ENCODE peak calls at places on chromosomes 16 and 17, in eight cellular contexts. One of them, this sample, is unnamed.

GRCh38 chr17:78538033-78538776 is 39.0 kb downstream of the DNAH17 start:
- DNase-seq in heart right ventricle: no peak
- DNase-seq in fibroblast of mammary gland: no peak
- DNase-seq in GM23338: no peak
- DNase-seq in cardiac muscle cell: no peak
- DNase-seq in AG04450: no peak
- DNase-seq in mammary epithelial cell: peak
- DNase-seq in lung: no peak
- DNase-seq in this sample: no peak

GRCh38 chr16:35352431-35352830 is 1893.0 kb downstream of the TP53TG3F start:
- DNase-seq in heart right ventricle: no peak
- DNase-seq in fibroblast of mammary gland: no peak
- DNase-seq in GM23338: no peak
- DNase-seq in cardiac muscle cell: no peak
- DNase-seq in AG04450: no peak
- DNase-seq in mammary epithelial cell: no peak
- DNase-seq in lung: no peak
- DNase-seq in this sample: no peak

GRCh38 chr17:77508047-77508715 is 367.4 kb downstream of the SEC14L1 start:
- DNase-seq in heart right ventricle: no peak
- DNase-seq in fibroblast of mammary gland: no peak
- DNase-seq in GM23338: no peak
- DNase-seq in cardiac muscle cell: no peak
- DNase-seq in AG04450: no peak
- DNase-seq in mammary epithelial cell: no peak
- DNase-seq in lung: no peak
- DNase-seq in this sample: no peak

GRCh38 chr16:17230932-17231581 is 239.7 kb downstream of the XYLT1 start:
- DNase-seq in heart right ventricle: no peak
- DNase-seq in fibroblast of mammary gland: no peak
- DNase-seq in GM23338: no peak
- DNase-seq in cardiac muscle cell: no peak
- DNase-seq in AG04450: no peak
- DNase-seq in mammary epithelial cell: no peak
- DNase-seq in lung: no peak
- DNase-seq in this sample: no peak

GRCh38 chr16:80719573-80719972 is 84.8 kb downstream of the CDYL2 start:
- DNase-seq in heart right ventricle: no peak
- DNase-seq in fibroblast of mammary gland: no peak
- DNase-seq in GM23338: no peak
- DNase-seq in cardiac muscle cell: no peak
- DNase-seq in AG04450: no peak
- DNase-seq in mammary epithelial cell: no peak
- DNase-seq in lung: no peak
- DNase-seq in this sample: no peak

GRCh38 chr16:23362460-23363317 is 60.6 kb downstream of the SCNN1B start:
- DNase-seq in heart right ventricle: peak
- DNase-seq in fibroblast of mammary gland: no peak
- DNase-seq in GM23338: no peak
- DNase-seq in cardiac muscle cell: no peak
- DNase-seq in AG04450: no peak
- DNase-seq in mammary epithelial cell: peak
- DNase-seq in lung: peak
- DNase-seq in this sample: no peak

GRCh38 chr16:67946128-67946569 is 2.2 kb upstream of the LCAT start:
- DNase-seq in heart right ventricle: no peak
- DNase-seq in fibroblast of mammary gland: no peak
- DNase-seq in GM23338: no peak
- DNase-seq in cardiac muscle cell: no peak
- DNase-seq in AG04450: no peak
- DNase-seq in mammary epithelial cell: no peak
- DNase-seq in lung: no peak
- DNase-seq in this sample: no peak

GRCh38 chr16:53041196-53041977 is 11.3 kb downstream of the CHD9NB start:
- DNase-seq in heart right ventricle: peak
- DNase-seq in fibroblast of mammary gland: peak
- DNase-seq in GM23338: peak
- DNase-seq in cardiac muscle cell: no peak
- DNase-seq in AG04450: no peak
- DNase-seq in mammary epithelial cell: peak
- DNase-seq in lung: no peak
- DNase-seq in this sample: no peak

GRCh38 chr17:2937331-2938003 is 125.9 kb downstream of the OR1D5 start:
- DNase-seq in heart right ventricle: no peak
- DNase-seq in fibroblast of mammary gland: peak
- DNase-seq in GM23338: no peak
- DNase-seq in cardiac muscle cell: no peak
- DNase-seq in AG04450: no peak
- DNase-seq in mammary epithelial cell: no peak
- DNase-seq in lung: no peak
- DNase-seq in this sample: no peak

GRCh38 chr16:6892961-6893360 is 439.7 kb upstream of the RBFOX1 start:
- DNase-seq in heart right ventricle: no peak
- DNase-seq in fibroblast of mammary gland: no peak
- DNase-seq in GM23338: no peak
- DNase-seq in cardiac muscle cell: no peak
- DNase-seq in AG04450: no peak
- DNase-seq in mammary epithelial cell: no peak
- DNase-seq in lung: no peak
- DNase-seq in this sample: no peak

GRCh38 chr16:81077077-81077940 is at the start of gene C16orf46:
- DNase-seq in heart right ventricle: peak
- DNase-seq in fibroblast of mammary gland: peak
- DNase-seq in GM23338: peak
- DNase-seq in cardiac muscle cell: peak
- DNase-seq in AG04450: peak
- DNase-seq in mammary epithelial cell: peak
- DNase-seq in lung: peak
- DNase-seq in this sample: peak

GRCh38 chr17:14169287-14169686 is 67.4 kb downstream of the CDRT15 start:
- DNase-seq in heart right ventricle: no peak
- DNase-seq in fibroblast of mammary gland: no peak
- DNase-seq in GM23338: no peak
- DNase-seq in cardiac muscle cell: no peak
- DNase-seq in AG04450: no peak
- DNase-seq in mammary epithelial cell: no peak
- DNase-seq in lung: no peak
- DNase-seq in this sample: no peak

GRCh38 chr17:11487469-11487868 is 110.8 kb upstream of the DNAH9 start:
- DNase-seq in heart right ventricle: no peak
- DNase-seq in fibroblast of mammary gland: no peak
- DNase-seq in GM23338: no peak
- DNase-seq in cardiac muscle cell: no peak
- DNase-seq in AG04450: no peak
- DNase-seq in mammary epithelial cell: no peak
- DNase-seq in lung: no peak
- DNase-seq in this sample: no peak

GRCh38 chr17:72560303-72561247 is 439.8 kb downstream of the SOX9 start:
- DNase-seq in heart right ventricle: no peak
- DNase-seq in fibroblast of mammary gland: peak
- DNase-seq in GM23338: peak
- DNase-seq in cardiac muscle cell: peak
- DNase-seq in AG04450: no peak
- DNase-seq in mammary epithelial cell: no peak
- DNase-seq in lung: peak
- DNase-seq in this sample: no peak

GRCh38 chr17:75779987-75780889 is 4.4 kb upstream of the UNK start:
- DNase-seq in heart right ventricle: no peak
- DNase-seq in fibroblast of mammary gland: no peak
- DNase-seq in GM23338: no peak
- DNase-seq in cardiac muscle cell: no peak
- DNase-seq in AG04450: no peak
- DNase-seq in mammary epithelial cell: no peak
- DNase-seq in lung: no peak
- DNase-seq in this sample: no peak

GRCh38 chr16:2966043-2966802 is 2.1 kb downstream of the KREMEN2 start:
- DNase-seq in heart right ventricle: no peak
- DNase-seq in fibroblast of mammary gland: no peak
- DNase-seq in GM23338: no peak
- DNase-seq in cardiac muscle cell: no peak
- DNase-seq in AG04450: no peak
- DNase-seq in mammary epithelial cell: no peak
- DNase-seq in lung: no peak
- DNase-seq in this sample: no peak

DNA sequence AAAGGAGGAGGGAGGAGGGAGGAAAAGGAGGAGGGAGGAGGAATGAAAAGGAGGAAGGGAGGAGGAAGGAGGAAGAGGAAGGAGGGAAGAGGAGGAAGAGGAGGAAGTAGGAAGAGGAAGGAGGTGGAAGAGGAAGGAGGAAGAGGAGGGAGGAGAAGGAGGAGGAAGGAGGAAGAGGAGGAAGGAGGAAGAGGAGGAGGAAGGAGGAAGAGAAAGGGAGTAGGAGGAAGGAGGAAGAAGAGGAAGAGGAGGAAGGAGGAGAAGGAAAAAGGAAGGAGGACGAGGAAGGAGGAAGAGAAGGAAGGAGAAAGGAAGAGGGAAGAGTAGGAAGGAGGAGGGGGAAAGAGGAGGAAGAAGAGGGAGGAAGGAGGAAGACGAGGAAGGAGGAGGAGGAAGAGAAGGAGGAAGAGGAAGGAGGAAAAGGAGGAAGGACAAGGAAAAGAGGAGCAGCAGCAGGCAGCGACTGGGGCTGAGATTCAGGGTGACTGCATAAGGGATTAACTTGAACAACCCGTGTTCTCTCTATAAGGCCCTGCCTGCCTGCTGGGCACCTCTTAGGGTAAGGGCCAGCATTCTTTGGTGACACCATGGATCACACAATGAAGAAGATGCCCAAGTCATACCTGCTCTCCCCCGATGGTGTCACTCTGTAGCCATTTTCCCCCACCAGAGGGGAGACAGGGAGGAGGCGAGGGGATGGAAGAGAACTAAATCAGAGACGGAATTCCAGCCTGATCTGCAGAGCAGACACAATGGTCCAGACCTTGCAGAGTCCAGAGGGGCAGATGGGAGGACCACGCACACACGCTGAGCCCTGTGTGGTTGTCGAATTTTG is 1.4 kb upstream of the IL34 start:
- DNase-seq in heart right ventricle: no peak
- DNase-seq in fibroblast of mammary gland: no peak
- DNase-seq in GM23338: peak
- DNase-seq in cardiac muscle cell: no peak
- DNase-seq in AG04450: no peak
- DNase-seq in mammary epithelial cell: no peak
- DNase-seq in lung: no peak
- DNase-seq in this sample: no peak
- TF ChIP-seq CTCF in heart right ventricle: no peak
- TF ChIP-seq CTCF in fibroblast of mammary gland: no peak
- TF ChIP-seq CTCF in GM23338: peak
- TF ChIP-seq CTCF in cardiac muscle cell: no peak
- TF ChIP-seq CTCF in AG04450: no peak
- TF ChIP-seq CTCF in mammary epithelial cell: no peak
- TF ChIP-seq CTCF in lung: no peak
- TF ChIP-seq CTCF in this sample: no peak

DNA sequence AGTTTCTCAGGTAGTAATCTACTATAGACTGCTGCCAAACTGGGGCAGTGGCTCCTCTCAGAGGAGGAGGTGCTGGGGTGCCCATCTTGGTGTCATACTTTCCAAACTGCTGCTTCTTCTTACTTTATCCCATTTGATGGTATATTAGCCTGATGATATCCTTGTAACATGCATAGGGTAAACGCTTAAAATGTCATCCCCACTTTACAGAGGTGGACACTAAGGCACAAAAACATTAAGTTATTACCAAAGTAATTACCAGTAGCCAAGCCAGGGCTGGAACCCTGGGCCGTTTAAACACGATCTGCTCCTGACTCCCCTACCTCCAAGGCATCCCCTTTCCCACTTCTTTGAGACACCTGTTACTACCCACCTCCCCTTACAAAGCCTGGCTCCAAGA is 37.8 kb upstream of the CSNK2A2 start:
- DNase-seq in heart right ventricle: no peak
- DNase-seq in fibroblast of mammary gland: no peak
- DNase-seq in GM23338: peak
- DNase-seq in cardiac muscle cell: no peak
- DNase-seq in AG04450: no peak
- DNase-seq in mammary epithelial cell: no peak
- DNase-seq in lung: no peak
- DNase-seq in this sample: no peak
- H3K4me3 ChIP-seq in heart right ventricle: no peak
- H3K4me3 ChIP-seq in fibroblast of mammary gland: no peak
- H3K4me3 ChIP-seq in GM23338: peak
- H3K4me3 ChIP-seq in cardiac muscle cell: no peak
- H3K4me3 ChIP-seq in AG04450: no peak
- H3K4me3 ChIP-seq in mammary epithelial cell: peak
- H3K4me3 ChIP-seq in lung: no peak
- H3K4me3 ChIP-seq in this sample: no peak

DNA sequence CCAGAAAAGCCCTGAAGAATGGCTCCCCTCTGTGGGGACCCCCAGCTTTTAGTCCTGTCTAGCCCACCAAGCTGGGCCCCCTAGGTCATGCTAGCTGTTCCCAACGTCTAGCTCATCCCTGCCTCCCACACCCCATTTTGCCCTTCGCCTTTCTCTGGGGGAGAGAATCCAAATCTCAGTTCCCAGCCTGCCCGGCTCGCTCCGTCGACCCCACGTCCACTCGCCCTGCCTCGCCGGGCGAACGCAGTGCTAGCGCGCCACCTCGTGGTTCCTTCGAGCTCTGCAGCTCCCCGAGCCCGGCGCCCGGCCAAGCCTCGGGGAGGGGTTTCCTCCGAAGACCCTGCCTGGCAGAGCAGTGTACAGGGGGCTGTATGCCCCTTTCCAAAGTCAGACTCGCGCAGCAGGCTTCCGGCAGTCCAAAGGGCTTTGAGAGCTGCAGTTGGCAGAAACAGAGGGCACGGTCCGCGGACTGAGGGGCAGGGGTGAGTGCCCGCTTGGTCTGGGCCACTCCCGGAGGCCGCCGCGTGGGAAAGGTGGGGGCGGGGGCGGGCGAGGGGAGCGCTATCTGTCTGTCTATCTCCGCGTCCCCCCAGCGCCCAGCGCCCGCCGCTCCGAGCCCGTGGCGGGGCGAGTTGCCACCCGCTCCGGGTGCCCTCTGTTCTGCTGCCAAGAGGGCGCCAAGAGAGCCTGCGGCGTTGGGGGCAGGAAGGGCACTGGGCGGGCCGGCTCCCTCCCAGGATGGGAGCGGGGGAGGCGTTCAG is 1.7 kb upstream of the DLX3 start:
- DNase-seq in heart right ventricle: peak
- DNase-seq in fibroblast of mammary gland: peak
- DNase-seq in GM23338: peak
- DNase-seq in cardiac muscle cell: peak
- DNase-seq in AG04450: no peak
- DNase-seq in mammary epithelial cell: no peak
- DNase-seq in lung: peak
- DNase-seq in this sample: no peak
- TF ChIP-seq CTCF in heart right ventricle: peak
- TF ChIP-seq CTCF in fibroblast of mammary gland: peak
- TF ChIP-seq CTCF in GM23338: peak
- TF ChIP-seq CTCF in cardiac muscle cell: peak
- TF ChIP-seq CTCF in AG04450: peak
- TF ChIP-seq CTCF in mammary epithelial cell: peak
- TF ChIP-seq CTCF in lung: peak
- TF ChIP-seq CTCF in this sample: peak

DNA sequence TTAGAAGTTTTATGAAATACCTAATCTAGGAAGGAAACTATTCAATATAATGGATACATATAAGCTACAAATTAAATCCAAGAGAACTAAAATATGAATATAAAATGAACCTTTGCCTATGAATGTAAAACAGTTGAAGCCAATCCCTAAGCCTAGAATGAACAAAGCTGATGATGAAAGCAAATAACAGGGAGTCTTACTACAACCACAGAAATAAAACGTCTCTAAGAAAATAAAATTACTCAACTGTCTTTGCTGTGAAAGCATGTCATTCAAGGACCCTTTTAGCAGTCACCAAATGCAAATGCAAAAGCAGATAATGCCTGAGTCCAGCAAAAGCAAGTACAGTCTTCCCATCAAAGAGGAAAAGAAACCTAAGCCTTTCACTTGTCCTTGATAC is 23.0 kb downstream of the FAM222B start:
- DNase-seq in heart right ventricle: no peak
- DNase-seq in fibroblast of mammary gland: no peak
- DNase-seq in GM23338: no peak
- DNase-seq in cardiac muscle cell: no peak
- DNase-seq in AG04450: no peak
- DNase-seq in mammary epithelial cell: no peak
- DNase-seq in lung: no peak
- DNase-seq in this sample: no peak
- H3K4me3 ChIP-seq in heart right ventricle: no peak
- H3K4me3 ChIP-seq in fibroblast of mammary gland: no peak
- H3K4me3 ChIP-seq in GM23338: no peak
- H3K4me3 ChIP-seq in cardiac muscle cell: no peak
- H3K4me3 ChIP-seq in AG04450: no peak
- H3K4me3 ChIP-seq in mammary epithelial cell: no peak
- H3K4me3 ChIP-seq in lung: no peak
- H3K4me3 ChIP-seq in this sample: no peak